ENCODE peak calls at places on chromosomes 16 and 17, in ten cellular contexts. One of them, this sample, is unnamed.

GRCh38 chr17:60147553-60148241 is 2.1 kb upstream of the CA4 start:
- DNase-seq in fibroblast of pulmonary artery: no peak
- DNase-seq in keratinocyte: no peak
- DNase-seq in AG10803: no peak
- DNase-seq in IMR-90: no peak
- DNase-seq in cardiac fibroblast: no peak
- DNase-seq in brain microvascular endothelial cell: no peak
- DNase-seq in HepG2: no peak
- DNase-seq in body of pancreas: no peak
- DNase-seq in prostate gland: no peak
- DNase-seq in this sample: no peak

GRCh38 chr16:19980866-19981265 is 92.8 kb downstream of the GPR139 start:
- DNase-seq in cardiac fibroblast: no peak
- DNase-seq in prostate gland: no peak
- DNase-seq in fibroblast of pulmonary artery: peak
- DNase-seq in brain microvascular endothelial cell: no peak
- DNase-seq in HepG2: peak
- DNase-seq in IMR-90: peak
- DNase-seq in keratinocyte: no peak
- DNase-seq in AG10803: no peak
- DNase-seq in body of pancreas: no peak
- DNase-seq in this sample: no peak

GRCh38 chr16:83351846-83352245 is 455.9 kb upstream of the HSBP1 start:
- DNase-seq in fibroblast of pulmonary artery: peak
- DNase-seq in keratinocyte: no peak
- DNase-seq in body of pancreas: no peak
- DNase-seq in IMR-90: peak
- DNase-seq in AG10803: peak
- DNase-seq in brain microvascular endothelial cell: peak
- DNase-seq in cardiac fibroblast: peak
- DNase-seq in HepG2: no peak
- DNase-seq in prostate gland: no peak
- DNase-seq in this sample: peak

GRCh38 chr16:87161822-87162676 is 155.1 kb downstream of the C16orf95 start:
- DNase-seq in prostate gland: no peak
- DNase-seq in body of pancreas: no peak
- DNase-seq in keratinocyte: no peak
- DNase-seq in AG10803: no peak
- DNase-seq in cardiac fibroblast: no peak
- DNase-seq in IMR-90: no peak
- DNase-seq in fibroblast of pulmonary artery: no peak
- DNase-seq in brain microvascular endothelial cell: no peak
- DNase-seq in HepG2: no peak
- DNase-seq in this sample: no peak

GRCh38 chr17:21275579-21276339 is 8.8 kb upstream of the MAP2K3 start:
- DNase-seq in body of pancreas: peak
- DNase-seq in brain microvascular endothelial cell: peak
- DNase-seq in fibroblast of pulmonary artery: peak
- DNase-seq in AG10803: peak
- DNase-seq in HepG2: peak
- DNase-seq in IMR-90: peak
- DNase-seq in prostate gland: peak
- DNase-seq in cardiac fibroblast: peak
- DNase-seq in keratinocyte: no peak
- DNase-seq in this sample: peak

GRCh38 chr17:79791354-79792123 is 5.3 kb downstream of the CBX8 start:
- DNase-seq in body of pancreas: no peak
- DNase-seq in keratinocyte: no peak
- DNase-seq in HepG2: no peak
- DNase-seq in AG10803: no peak
- DNase-seq in brain microvascular endothelial cell: no peak
- DNase-seq in cardiac fibroblast: no peak
- DNase-seq in IMR-90: no peak
- DNase-seq in prostate gland: no peak
- DNase-seq in fibroblast of pulmonary artery: no peak
- DNase-seq in this sample: no peak

GRCh38 chr17:18182190-18182977 is 1.2 kb upstream of the ALKBH5 start:
- DNase-seq in brain microvascular endothelial cell: no peak
- DNase-seq in body of pancreas: peak
- DNase-seq in IMR-90: no peak
- DNase-seq in fibroblast of pulmonary artery: no peak
- DNase-seq in keratinocyte: no peak
- DNase-seq in HepG2: no peak
- DNase-seq in AG10803: no peak
- DNase-seq in cardiac fibroblast: peak
- DNase-seq in prostate gland: peak
- DNase-seq in this sample: peak

GRCh38 chr17:50128441-50129302 is 1.3 kb downstream of the SAMD14 start:
- DNase-seq in fibroblast of pulmonary artery: peak
- DNase-seq in AG10803: no peak
- DNase-seq in brain microvascular endothelial cell: no peak
- DNase-seq in cardiac fibroblast: no peak
- DNase-seq in HepG2: no peak
- DNase-seq in keratinocyte: no peak
- DNase-seq in prostate gland: no peak
- DNase-seq in IMR-90: peak
- DNase-seq in body of pancreas: no peak
- DNase-seq in this sample: no peak

GRCh38 chr16:57992084-57992483 is 8.4 kb downstream of the ZNF319 start:
- DNase-seq in keratinocyte: no peak
- DNase-seq in AG10803: no peak
- DNase-seq in brain microvascular endothelial cell: no peak
- DNase-seq in body of pancreas: no peak
- DNase-seq in prostate gland: no peak
- DNase-seq in HepG2: no peak
- DNase-seq in cardiac fibroblast: no peak
- DNase-seq in fibroblast of pulmonary artery: no peak
- DNase-seq in IMR-90: no peak
- DNase-seq in this sample: no peak
- TF ChIP-seq CTCF in keratinocyte: no peak
- TF ChIP-seq CTCF in AG10803: no peak
- TF ChIP-seq CTCF in brain microvascular endothelial cell: no peak
- TF ChIP-seq CTCF in body of pancreas: no peak
- TF ChIP-seq CTCF in prostate gland: no peak
- TF ChIP-seq CTCF in HepG2: no peak
- TF ChIP-seq CTCF in cardiac fibroblast: no peak
- TF ChIP-seq CTCF in fibroblast of pulmonary artery: no peak
- TF ChIP-seq CTCF in IMR-90: no peak
- TF ChIP-seq CTCF in this sample: no peak

DNA sequence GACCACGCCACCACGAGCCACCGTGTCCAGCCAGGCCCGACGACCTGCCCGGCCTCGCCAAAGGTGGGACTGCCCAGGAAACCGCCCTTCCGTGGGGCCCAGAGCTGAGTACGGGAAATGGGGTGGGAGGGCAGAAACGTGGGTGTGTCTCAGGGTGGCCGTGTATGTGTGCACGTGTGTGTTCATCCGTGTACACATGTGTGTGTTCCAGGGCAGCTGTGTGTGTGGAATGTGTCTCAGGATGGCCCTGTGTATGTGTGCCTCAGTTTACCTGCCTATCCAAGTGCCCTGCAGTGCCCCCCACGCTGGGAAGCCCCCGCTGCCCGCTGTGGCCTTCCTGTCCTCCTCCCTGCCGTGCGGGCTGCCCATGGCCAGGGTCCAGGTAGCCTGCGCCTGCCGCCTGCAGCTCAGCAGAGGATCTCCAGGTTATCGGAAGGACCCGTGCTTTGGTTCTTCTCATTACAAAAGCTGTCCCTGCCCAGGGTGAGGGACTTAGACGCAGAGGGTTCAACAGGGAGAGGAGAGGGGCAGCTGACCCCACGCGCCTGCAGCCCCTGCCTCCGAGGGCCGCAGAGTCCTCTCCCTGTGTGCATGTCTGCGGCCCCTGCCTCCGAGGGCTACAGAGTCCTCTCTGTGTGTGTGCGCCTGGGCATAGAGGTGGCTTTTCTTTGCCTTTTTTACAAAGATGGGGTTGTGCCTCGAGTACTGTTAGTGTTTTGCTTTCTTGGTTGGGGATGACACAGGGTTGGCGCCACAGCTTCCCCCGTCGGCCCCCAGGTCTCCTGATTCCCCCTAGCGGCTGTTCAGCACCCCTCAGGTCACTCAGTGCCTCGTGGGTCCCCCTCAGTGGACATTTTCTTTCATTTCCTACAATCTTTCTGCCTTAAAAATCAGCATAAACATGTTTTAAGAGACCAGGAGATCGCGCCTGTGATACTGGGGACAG is 23.6 kb downstream of the ZNF469 start:
- DNase-seq in body of pancreas: no peak
- DNase-seq in cardiac fibroblast: no peak
- DNase-seq in HepG2: peak
- DNase-seq in AG10803: no peak
- DNase-seq in keratinocyte: no peak
- DNase-seq in IMR-90: no peak
- DNase-seq in brain microvascular endothelial cell: no peak
- DNase-seq in prostate gland: no peak
- DNase-seq in fibroblast of pulmonary artery: no peak
- DNase-seq in this sample: no peak
- H3K4me3 ChIP-seq in body of pancreas: no peak
- H3K4me3 ChIP-seq in cardiac fibroblast: no peak
- H3K4me3 ChIP-seq in HepG2: no peak
- H3K4me3 ChIP-seq in AG10803: peak
- H3K4me3 ChIP-seq in keratinocyte: no peak
- H3K4me3 ChIP-seq in IMR-90: no peak
- H3K4me3 ChIP-seq in brain microvascular endothelial cell: no peak
- H3K4me3 ChIP-seq in prostate gland: no peak
- H3K4me3 ChIP-seq in fibroblast of pulmonary artery: no peak
- H3K4me3 ChIP-seq in this sample: peak

DNA sequence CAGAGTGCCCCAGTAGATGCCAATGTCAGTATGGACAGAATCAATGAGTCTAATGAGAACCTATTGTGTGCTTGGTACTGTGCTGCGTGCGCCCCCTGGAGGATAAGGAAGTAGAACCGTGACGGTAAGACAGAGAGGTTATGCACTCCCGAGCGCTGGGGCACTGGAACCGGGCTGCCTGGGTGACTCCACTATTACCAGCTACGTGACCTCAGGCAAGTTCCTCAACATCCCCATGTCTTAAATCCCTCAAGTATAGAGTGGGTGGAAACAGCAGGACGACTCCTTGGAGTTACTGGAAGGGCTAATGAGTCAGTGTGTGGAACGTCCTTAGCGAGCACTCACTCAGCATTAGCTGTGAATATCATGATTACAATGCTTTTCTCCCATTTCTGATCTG is 16.2 kb downstream of the CHST4 start:
- DNase-seq in fibroblast of pulmonary artery: peak
- DNase-seq in brain microvascular endothelial cell: peak
- DNase-seq in AG10803: peak
- DNase-seq in keratinocyte: no peak
- DNase-seq in IMR-90: peak
- DNase-seq in body of pancreas: peak
- DNase-seq in HepG2: peak
- DNase-seq in cardiac fibroblast: peak
- DNase-seq in prostate gland: no peak
- DNase-seq in this sample: peak
- TF ChIP-seq CTCF in fibroblast of pulmonary artery: peak
- TF ChIP-seq CTCF in brain microvascular endothelial cell: peak
- TF ChIP-seq CTCF in AG10803: peak
- TF ChIP-seq CTCF in keratinocyte: peak
- TF ChIP-seq CTCF in IMR-90: peak
- TF ChIP-seq CTCF in body of pancreas: peak
- TF ChIP-seq CTCF in HepG2: peak
- TF ChIP-seq CTCF in cardiac fibroblast: peak
- TF ChIP-seq CTCF in prostate gland: no peak
- TF ChIP-seq CTCF in this sample: peak

GRCh38 chr16:63568184-63568583 is 1531.9 kb upstream of the CDH8 start:
- DNase-seq in cardiac fibroblast: no peak
- DNase-seq in HepG2: no peak
- DNase-seq in AG10803: no peak
- DNase-seq in brain microvascular endothelial cell: no peak
- DNase-seq in fibroblast of pulmonary artery: no peak
- DNase-seq in body of pancreas: no peak
- DNase-seq in keratinocyte: no peak
- DNase-seq in prostate gland: no peak
- DNase-seq in IMR-90: no peak
- DNase-seq in this sample: no peak
- H3K4me3 ChIP-seq in cardiac fibroblast: no peak
- H3K4me3 ChIP-seq in HepG2: no peak
- H3K4me3 ChIP-seq in AG10803: no peak
- H3K4me3 ChIP-seq in brain microvascular endothelial cell: no peak
- H3K4me3 ChIP-seq in fibroblast of pulmonary artery: no peak
- H3K4me3 ChIP-seq in body of pancreas: no peak
- H3K4me3 ChIP-seq in keratinocyte: no peak
- H3K4me3 ChIP-seq in prostate gland: no peak
- H3K4me3 ChIP-seq in IMR-90: no peak
- H3K4me3 ChIP-seq in this sample: no peak

GRCh38 chr17:69048634-69049033 is 12.1 kb downstream of the ABCA9 start:
- DNase-seq in IMR-90: no peak
- DNase-seq in keratinocyte: no peak
- DNase-seq in cardiac fibroblast: no peak
- DNase-seq in AG10803: no peak
- DNase-seq in HepG2: no peak
- DNase-seq in brain microvascular endothelial cell: no peak
- DNase-seq in prostate gland: no peak
- DNase-seq in fibroblast of pulmonary artery: no peak
- DNase-seq in body of pancreas: no peak
- DNase-seq in this sample: no peak

GRCh38 chr17:69047368-69048263 is 13.1 kb downstream of the ABCA9 start:
- DNase-seq in keratinocyte: no peak
- DNase-seq in fibroblast of pulmonary artery: peak
- DNase-seq in cardiac fibroblast: peak
- DNase-seq in brain microvascular endothelial cell: peak
- DNase-seq in HepG2: peak
- DNase-seq in body of pancreas: peak
- DNase-seq in IMR-90: peak
- DNase-seq in prostate gland: no peak
- DNase-seq in AG10803: peak
- DNase-seq in this sample: peak

GRCh38 chr17:69042308-69042707 is 18.4 kb downstream of the ABCA9 start:
- DNase-seq in brain microvascular endothelial cell: no peak
- DNase-seq in cardiac fibroblast: no peak
- DNase-seq in prostate gland: no peak
- DNase-seq in fibroblast of pulmonary artery: no peak
- DNase-seq in AG10803: no peak
- DNase-seq in HepG2: no peak
- DNase-seq in keratinocyte: no peak
- DNase-seq in IMR-90: no peak
- DNase-seq in body of pancreas: no peak
- DNase-seq in this sample: peak

GRCh38 chr17:69043098-69043497 is 17.6 kb downstream of the ABCA9 start:
- DNase-seq in fibroblast of pulmonary artery: no peak
- DNase-seq in brain microvascular endothelial cell: no peak
- DNase-seq in IMR-90: no peak
- DNase-seq in prostate gland: no peak
- DNase-seq in keratinocyte: no peak
- DNase-seq in AG10803: no peak
- DNase-seq in HepG2: no peak
- DNase-seq in cardiac fibroblast: no peak
- DNase-seq in body of pancreas: no peak
- DNase-seq in this sample: no peak

GRCh38 chr17:69046130-69046807 is 14.5 kb downstream of the ABCA9 start:
- DNase-seq in prostate gland: no peak
- DNase-seq in HepG2: no peak
- DNase-seq in AG10803: no peak
- DNase-seq in body of pancreas: no peak
- DNase-seq in cardiac fibroblast: no peak
- DNase-seq in brain microvascular endothelial cell: no peak
- DNase-seq in IMR-90: no peak
- DNase-seq in fibroblast of pulmonary artery: peak
- DNase-seq in keratinocyte: no peak
- DNase-seq in this sample: no peak
- TF ChIP-seq CTCF in prostate gland: no peak
- TF ChIP-seq CTCF in HepG2: no peak
- TF ChIP-seq CTCF in AG10803: no peak
- TF ChIP-seq CTCF in body of pancreas: no peak
- TF ChIP-seq CTCF in cardiac fibroblast: no peak
- TF ChIP-seq CTCF in brain microvascular endothelial cell: no peak
- TF ChIP-seq CTCF in IMR-90: no peak
- TF ChIP-seq CTCF in fibroblast of pulmonary artery: no peak
- TF ChIP-seq CTCF in keratinocyte: no peak
- TF ChIP-seq CTCF in this sample: no peak

This sample was measured in foreskin fibroblast.